ENCODE peak calls at places on chromosomes 2 and 18, in four cellular contexts. Y is EL, T is activated T-cell treated with anti-CD3 and anti-CD28 coated beads for 24 hours, O is nephron progenitor cell. D is an unnamed sample.

GRCh38 chr2:65129276-65129612 is 662 bp downstream of the RAB1A start:
- DNase-seq in T (no peak), Y (no peak), O (no peak), D (no peak)

GRCh38 chr2:33904801-33905200 is 305.7 kb upstream of the FAM98A start:
- DNase-seq in T (no peak), O (no peak), Y (no peak), D (no peak)

GRCh38 chr2:12347049-12347448 is 369.7 kb upstream of the TRIB2 start:
- DNase-seq in T (no peak), O (no peak), Y (no peak), D (no peak)

GRCh38 chr2:58732999-58733398 is 491.9 kb upstream of the FANCL start:
- DNase-seq in T (no peak), O (no peak), Y (no peak), D (no peak)

GRCh38 chr2:191298306-191298705 is 53.1 kb downstream of the MYO1B start:
- DNase-seq in O (no peak), T (no peak), Y (peak), D (no peak)

GRCh38 chr2:242031481-242032019 is 162.0 kb downstream of the RTP5 start:
- DNase-seq in Y (peak), O (no peak), T (peak), D (peak)

GRCh38 chr18:12837747-12838146 is 46.3 kb downstream of the PTPN2 start:
- DNase-seq in Y (no peak), O (no peak), T (no peak), D (no peak)

GRCh38 chr2:45006041-45006941 is 3.0 kb downstream of the SIX2 start:
- DNase-seq in T (no peak), O (peak), Y (no peak), D (no peak)

GRCh38 chr2:189719531-189719930 is 43.1 kb downstream of the OSGEPL1 start:
- DNase-seq in Y (no peak), O (no peak), T (no peak), D (peak)

GRCh38 chr2:131115752-131116151 is 10.6 kb downstream of the PLEKHB2 start:
- DNase-seq in T (no peak), O (no peak), Y (no peak), D (no peak)

GRCh38 chr2:135743860-135744259 is 2.2 kb downstream of the UBXN4 start:
- DNase-seq in O (no peak), Y (peak), T (no peak), D (no peak)

GRCh38 chr18:29652797-29653196 is 1389.7 kb downstream of the DSC3 start:
- DNase-seq in O (no peak), T (no peak), Y (peak), D (no peak)

GRCh38 chr18:6174983-6175382 is 239.7 kb downstream of the L3MBTL4 start:
- DNase-seq in O (no peak), T (no peak), Y (no peak), D (no peak)

GRCh38 chr2:222318712-222319575 is 20.1 kb upstream of the PAX3 start:
- DNase-seq in Y (peak), O (peak), T (no peak), D (peak)